ENCODE peak calls at places on chromosomes 1 and 21, in five cellular contexts. One of them, this sample, is unnamed.

GRCh38 chr21:29626787-29627470 is 312.9 kb downstream of the GRIK1 start:
- DNase-seq in tibial nerve: no peak
- DNase-seq in mucosa of descending colon: no peak
- DNase-seq in psoas muscle: no peak
- DNase-seq in WERI-Rb-1: no peak
- DNase-seq in this sample: no peak

GRCh38 chr1:3161130-3161840 is 92.3 kb downstream of the PRDM16 start:
- DNase-seq in psoas muscle: no peak
- DNase-seq in WERI-Rb-1: no peak
- DNase-seq in mucosa of descending colon: no peak
- DNase-seq in tibial nerve: no peak
- DNase-seq in this sample: no peak

GRCh38 chr1:186374313-186375151 is 521 bp downstream of the TPR start:
- DNase-seq in tibial nerve: no peak
- DNase-seq in WERI-Rb-1: peak
- DNase-seq in mucosa of descending colon: peak
- DNase-seq in psoas muscle: no peak
- DNase-seq in this sample: peak

GRCh38 chr1:202663141-202663540 is 47.1 kb downstream of the SYT2 start:
- DNase-seq in psoas muscle: no peak
- DNase-seq in tibial nerve: no peak
- DNase-seq in mucosa of descending colon: no peak
- DNase-seq in WERI-Rb-1: no peak
- DNase-seq in this sample: no peak

GRCh38 chr1:39754026-39754569 is 15.4 kb downstream of the PPIE start:
- DNase-seq in psoas muscle: no peak
- DNase-seq in tibial nerve: no peak
- DNase-seq in mucosa of descending colon: no peak
- DNase-seq in WERI-Rb-1: no peak
- DNase-seq in this sample: no peak

GRCh38 chr1:41547781-41548560 is 63.5 kb upstream of the EDN2 start:
- DNase-seq in mucosa of descending colon: no peak
- DNase-seq in tibial nerve: no peak
- DNase-seq in WERI-Rb-1: no peak
- DNase-seq in psoas muscle: no peak
- DNase-seq in this sample: no peak

GRCh38 chr1:201171063-201172036 is 17.1 kb upstream of the TMEM9 start:
- DNase-seq in tibial nerve: no peak
- DNase-seq in WERI-Rb-1: peak
- DNase-seq in mucosa of descending colon: peak
- DNase-seq in psoas muscle: peak
- DNase-seq in this sample: peak

GRCh38 chr1:159188375-159188788 is 16.3 kb upstream of the ACKR1 start:
- DNase-seq in tibial nerve: no peak
- DNase-seq in mucosa of descending colon: peak
- DNase-seq in WERI-Rb-1: peak
- DNase-seq in psoas muscle: peak
- DNase-seq in this sample: peak

GRCh38 chr1:37741130-37741529 is 23.8 kb downstream of the EPHA10 start:
- DNase-seq in tibial nerve: no peak
- DNase-seq in psoas muscle: no peak
- DNase-seq in mucosa of descending colon: no peak
- DNase-seq in WERI-Rb-1: no peak
- DNase-seq in this sample: no peak

GRCh38 chr21:42145569-42146250 is 73.2 kb upstream of the ABCG1 start:
- DNase-seq in psoas muscle: peak
- DNase-seq in WERI-Rb-1: peak
- DNase-seq in mucosa of descending colon: peak
- DNase-seq in tibial nerve: no peak
- DNase-seq in this sample: peak

GRCh38 chr1:26574690-26575349 is 45.3 kb downstream of the RPS6KA1 start:
- DNase-seq in WERI-Rb-1: no peak
- DNase-seq in mucosa of descending colon: no peak
- DNase-seq in psoas muscle: peak
- DNase-seq in tibial nerve: no peak
- DNase-seq in this sample: no peak

GRCh38 chr1:1665815-1666251 is 7.0 kb upstream of the CDK11B start:
- DNase-seq in mucosa of descending colon: peak
- DNase-seq in psoas muscle: no peak
- DNase-seq in WERI-Rb-1: peak
- DNase-seq in tibial nerve: no peak
- DNase-seq in this sample: no peak

GRCh38 chr1:46134660-46135331 is 2.4 kb upstream of the PIK3R3 start:
- DNase-seq in mucosa of descending colon: no peak
- DNase-seq in WERI-Rb-1: no peak
- DNase-seq in psoas muscle: no peak
- DNase-seq in tibial nerve: no peak
- DNase-seq in this sample: no peak

GRCh38 chr21:38300180-38300579 is 43.4 kb downstream of the KCNJ15 start:
- DNase-seq in mucosa of descending colon: no peak
- DNase-seq in tibial nerve: no peak
- DNase-seq in WERI-Rb-1: no peak
- DNase-seq in psoas muscle: no peak
- DNase-seq in this sample: no peak

GRCh38 chr1:99860703-99861102 is 10.5 kb downstream of the AGL start:
- DNase-seq in psoas muscle: no peak
- DNase-seq in mucosa of descending colon: no peak
- DNase-seq in WERI-Rb-1: no peak
- DNase-seq in tibial nerve: no peak
- DNase-seq in this sample: no peak

GRCh38 chr1:219413523-219413922 is 199.4 kb downstream of the ZC3H11B start:
- DNase-seq in tibial nerve: no peak
- DNase-seq in psoas muscle: no peak
- DNase-seq in WERI-Rb-1: no peak
- DNase-seq in mucosa of descending colon: no peak
- DNase-seq in this sample: no peak

GRCh38 chr1:173269490-173270230 is 62.5 kb upstream of the TNFSF4 start:
- DNase-seq in psoas muscle: no peak
- DNase-seq in WERI-Rb-1: no peak
- DNase-seq in mucosa of descending colon: no peak
- DNase-seq in tibial nerve: no peak
- DNase-seq in this sample: peak

GRCh38 chr21:32605469-32605868 is 6.7 kb downstream of the CFAP298 start:
- DNase-seq in WERI-Rb-1: no peak
- DNase-seq in tibial nerve: no peak
- DNase-seq in psoas muscle: no peak
- DNase-seq in mucosa of descending colon: no peak
- DNase-seq in this sample: no peak

GRCh38 chr1:29083318-29084195 is 40.1 kb downstream of the TMEM200B start:
- DNase-seq in tibial nerve: no peak
- DNase-seq in psoas muscle: no peak
- DNase-seq in mucosa of descending colon: no peak
- DNase-seq in WERI-Rb-1: no peak
- DNase-seq in this sample: no peak

GRCh38 chr21:23853796-23854379 is 1753.4 kb downstream of the MRPL39 start:
- DNase-seq in WERI-Rb-1: no peak
- DNase-seq in psoas muscle: no peak
- DNase-seq in tibial nerve: no peak
- DNase-seq in mucosa of descending colon: no peak
- DNase-seq in this sample: peak

GRCh38 chr1:65422241-65423203 is 2.1 kb downstream of the LEPR start:
- DNase-seq in mucosa of descending colon: no peak
- DNase-seq in psoas muscle: no peak
- DNase-seq in WERI-Rb-1: no peak
- DNase-seq in tibial nerve: no peak
- DNase-seq in this sample: no peak

GRCh38 chr1:193104906-193105820 is at the start of gene GLRX2:
- DNase-seq in WERI-Rb-1: peak
- DNase-seq in tibial nerve: peak
- DNase-seq in psoas muscle: peak
- DNase-seq in mucosa of descending colon: peak
- DNase-seq in this sample: peak

GRCh38 chr21:44778499-44778911 is 23.1 kb downstream of the UBE2G2 start:
- DNase-seq in WERI-Rb-1: no peak
- DNase-seq in tibial nerve: no peak
- DNase-seq in mucosa of descending colon: no peak
- DNase-seq in psoas muscle: no peak
- DNase-seq in this sample: no peak

GRCh38 chr1:91763252-91763651 is 122.7 kb downstream of the TGFBR3 start:
- DNase-seq in tibial nerve: no peak
- DNase-seq in WERI-Rb-1: no peak
- DNase-seq in mucosa of descending colon: no peak
- DNase-seq in psoas muscle: no peak
- DNase-seq in this sample: no peak

GRCh38 chr1:230425252-230426061 is 675 bp downstream of the PGBD5 start:
- DNase-seq in tibial nerve: no peak
- DNase-seq in mucosa of descending colon: peak
- DNase-seq in WERI-Rb-1: peak
- DNase-seq in psoas muscle: no peak
- DNase-seq in this sample: no peak

GRCh38 chr21:33825898-33826297 is 89.7 kb downstream of the ATP5PO start:
- DNase-seq in tibial nerve: no peak
- DNase-seq in psoas muscle: no peak
- DNase-seq in mucosa of descending colon: no peak
- DNase-seq in WERI-Rb-1: no peak
- DNase-seq in this sample: no peak

GRCh38 chr1:41102208-41102607 is 80.7 kb upstream of the SLFNL1 start:
- DNase-seq in psoas muscle: peak
- DNase-seq in WERI-Rb-1: no peak
- DNase-seq in mucosa of descending colon: peak
- DNase-seq in tibial nerve: peak
- DNase-seq in this sample: no peak

GRCh38 chr1:51423098-51423821 is 92.9 kb upstream of the TTC39A start:
- DNase-seq in WERI-Rb-1: no peak
- DNase-seq in mucosa of descending colon: no peak
- DNase-seq in psoas muscle: no peak
- DNase-seq in tibial nerve: no peak
- DNase-seq in this sample: no peak

GRCh38 chr1:85454214-85454613 is 10.7 kb downstream of the DDAH1 start:
- DNase-seq in mucosa of descending colon: no peak
- DNase-seq in tibial nerve: no peak
- DNase-seq in psoas muscle: no peak
- DNase-seq in WERI-Rb-1: no peak
- DNase-seq in this sample: no peak

This sample was measured in NCI-H460.